ENCODE peak calls at places on chromosomes 2 and 18, in ten cellular contexts. H is A549, C is transverse colon, E is pancreas, P is MM.1S, V is body of pancreas, Y is ovary, W is upper lobe of left lung, D is IMR-90, L is tibial artery. G is an unnamed sample. For H3K4me1, the result is how much of the 10 kb centered on the place peaks cover.

GRCh38 chr2:31049913-31050588 is 88.2 kb downstream of the GALNT14 start:
- DNase-seq in H (no peak), C (no peak), E (no peak), P (no peak), V (no peak), Y (no peak), W (no peak), D (no peak), L (no peak), G (no peak)

GRCh38 chr2:28904295-28904694 is 9.8 kb downstream of the WDR43 start:
- DNase-seq in H (peak), C (no peak), E (no peak), P (no peak), V (no peak), Y (no peak), W (no peak), D (peak), L (no peak), G (no peak)

GRCh38 chr2:57760448-57760847 is 286.2 kb upstream of the VRK2 start:
- DNase-seq in H (no peak), C (no peak), E (no peak), P (no peak), V (no peak), Y (no peak), W (no peak), D (no peak), L (no peak), G (no peak)

GRCh38 chr2:184945824-184946223 is 347.5 kb downstream of the ZNF804A start:
- DNase-seq in H (no peak), C (no peak), E (no peak), P (no peak), V (no peak), Y (no peak), W (no peak), D (no peak), L (no peak), G (no peak)

GRCh38 chr18:48833701-48834394 is 116.9 kb downstream of the SMAD7 start:
- DNase-seq in H (no peak), C (peak), E (no peak), P (peak), V (no peak), Y (peak), W (no peak), D (peak), L (peak), G (no peak)

GRCh38 chr2:71694501-71695234 is 241.3 kb downstream of the DYSF start:
- DNase-seq in H (no peak), C (no peak), E (no peak), P (no peak), V (no peak), Y (no peak), W (no peak), D (no peak), L (peak), G (no peak)

GRCh38 chr2:27857417-27858172 is 32.6 kb downstream of the RBKS start:
- DNase-seq in H (no peak), C (no peak), E (no peak), P (no peak), V (no peak), Y (no peak), W (no peak), D (peak), L (no peak), G (no peak)

GRCh38 chr18:35186491-35187034 is 54.3 kb upstream of the ZNF397 start:
- DNase-seq in H (no peak), C (no peak), E (no peak), P (no peak), V (no peak), Y (no peak), W (no peak), D (no peak), L (no peak), G (no peak)

GRCh38 chr18:3845176-3845575 is 395.2 kb downstream of the TGIF1 start:
- DNase-seq in H (no peak), C (no peak), E (no peak), P (no peak), V (no peak), Y (no peak), W (no peak), D (no peak), L (no peak), G (no peak)

GRCh38 chr2:180033993-180034894 is 27.1 kb upstream of the CWC22 start:
- DNase-seq in H (no peak), C (no peak), E (no peak), P (peak), V (no peak), Y (no peak), W (no peak), D (peak), L (no peak), G (no peak)

GRCh38 chr2:9065901-9066300 is 62.4 kb upstream of the MBOAT2 start:
- DNase-seq in H (no peak), C (no peak), E (no peak), P (no peak), V (no peak), Y (no peak), W (no peak), D (no peak), L (no peak), G (no peak)

GRCh38 chr2:44767691-44768090 is 173.8 kb upstream of the SIX3 start:
- DNase-seq in H (no peak), C (no peak), E (no peak), P (no peak), V (no peak), Y (no peak), W (no peak), D (no peak), L (no peak), G (no peak)

GRCh38 chr2:160868891-160869290 is 291.3 kb upstream of the TANK start:
- DNase-seq in H (no peak), C (no peak), E (no peak), P (no peak), V (no peak), Y (no peak), W (no peak), D (peak), L (no peak), G (no peak)

GRCh38 chr2:61177727-61178549 is 15.9 kb downstream of the C2orf74 start:
- DNase-seq in H (peak), C (peak), E (peak), P (peak), V (peak), Y (no peak), W (peak), D (peak), L (peak), G (peak)

GRCh38 chr2:203462308-203462707 is 72.8 kb downstream of the RAPH1 start:
- DNase-seq in H (no peak), C (no peak), E (no peak), P (no peak), V (no peak), Y (no peak), W (no peak), D (no peak), L (no peak), G (no peak)

GRCh38 chr2:100137318-100137717 is 5.1 kb downstream of the AFF3 start:
- DNase-seq in H (no peak), C (no peak), E (no peak), P (no peak), V (no peak), Y (no peak), W (no peak), D (no peak), L (no peak), G (no peak)

GRCh38 chr18:7272268-7273049 is 41.6 kb downstream of the LRRC30 start:
- DNase-seq in H (peak), C (peak), E (peak), P (peak), V (peak), Y (peak), W (peak), D (peak), L (peak), G (peak)

GRCh38 chr2:14567561-14567960 is 65.0 kb upstream of the LRATD1 start:
- DNase-seq in H (no peak), C (no peak), E (no peak), P (no peak), V (no peak), Y (no peak), W (no peak), D (peak), L (no peak), G (no peak)

GRCh38 chr2:201127570-201127969 is 11.6 kb downstream of the CFLAR start:
- DNase-seq in H (peak), C (no peak), E (no peak), P (peak), V (no peak), Y (no peak), W (no peak), D (peak), L (no peak), G (peak)

GRCh38 chr2:65367517-65367916 is 64.9 kb downstream of the SPRED2 start:
- DNase-seq in H (peak), C (peak), E (no peak), P (no peak), V (no peak), Y (no peak), W (no peak), D (peak), L (no peak), G (no peak)

GRCh38 chr2:172427990-172428840 is 829 bp downstream of the ITGA6 start:
- DNase-seq in H (peak), C (peak), E (peak), P (peak), V (peak), Y (peak), W (peak), D (no peak), L (no peak), G (peak)

GRCh38 chr2:159894145-159894838 is 96.3 kb upstream of the CD302 start:
- DNase-seq in H (no peak), C (no peak), E (no peak), P (no peak), V (no peak), Y (no peak), W (no peak), D (no peak), L (no peak), G (no peak)

GRCh38 chr2:62687644-62688043 is 17.9 kb upstream of the EHBP1 start:
- DNase-seq in H (no peak), C (no peak), E (no peak), P (no peak), V (no peak), Y (no peak), W (no peak), D (no peak), L (no peak), G (no peak)

GRCh38 chr2:234446404-234447076 is 50.3 kb downstream of the ARL4C start:
- DNase-seq in H (no peak), C (peak), E (no peak), P (no peak), V (peak), Y (no peak), W (peak), D (no peak), L (peak), G (peak)

DNA sequence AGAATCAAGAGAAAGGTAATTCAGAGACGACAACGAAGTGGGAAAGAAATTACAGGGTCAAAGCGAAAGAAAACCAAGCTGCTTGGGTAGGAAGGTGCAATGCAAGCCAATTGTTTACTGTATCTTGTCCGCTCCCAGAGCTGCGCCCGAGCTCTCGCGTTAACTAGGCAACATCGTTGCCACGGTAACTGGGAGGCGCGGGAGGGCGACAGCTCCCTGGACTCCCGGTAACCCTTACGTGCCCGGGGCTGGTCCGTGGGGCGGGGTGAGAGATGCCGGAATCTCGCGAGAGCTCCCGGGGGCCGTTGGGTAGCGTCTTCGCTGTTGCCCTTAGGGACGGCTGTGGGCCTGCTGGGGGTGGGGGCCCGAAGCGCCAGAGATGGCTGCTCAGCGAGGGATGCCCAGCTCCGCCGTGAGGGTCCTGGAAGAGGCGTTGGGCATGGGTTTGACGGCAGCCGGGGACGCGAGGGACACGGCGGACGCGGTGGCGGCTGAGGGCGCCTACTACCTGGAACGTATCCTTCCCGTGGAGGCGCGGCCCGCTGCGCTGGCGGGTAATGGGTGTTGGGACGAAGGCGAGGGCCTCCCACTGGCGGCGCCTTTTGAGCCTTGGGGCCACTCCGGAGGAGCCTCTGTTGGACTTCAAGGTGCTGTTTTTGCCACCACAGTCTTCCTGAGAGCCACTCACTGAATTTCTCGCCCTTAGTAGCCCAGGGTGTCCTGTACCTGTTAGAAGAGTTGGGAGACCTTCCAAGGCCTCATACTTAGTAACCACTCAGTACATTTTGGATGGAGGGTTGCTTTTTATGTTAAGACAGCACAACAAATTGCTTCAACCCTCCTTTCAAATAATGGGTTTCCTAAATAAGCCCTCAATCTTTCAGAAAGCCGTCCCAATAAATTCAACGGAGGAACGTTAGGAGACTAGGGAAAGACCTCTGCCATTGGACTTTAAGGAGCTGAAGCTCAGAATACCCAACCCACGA is at the start of gene SPAG16:
- DNase-seq in H (peak), C (peak), E (peak), P (peak), V (peak), Y (peak), W (peak), D (peak), L (peak), G (peak)
- TF ChIP-seq CTCF in H (no peak), C (no peak), E (no peak), P (no peak), V (no peak), Y (peak), W (no peak), D (no peak), L (no peak), G (no peak)

GRCh38 chr2:16664052-16664731 is 1.4 kb downstream of the CYRIA start:
- DNase-seq in H (peak), C (peak), E (peak), P (no peak), V (peak), Y (peak), W (peak), D (peak), L (no peak), G (peak)

GRCh38 chr2:16663121-16663905 is 2.3 kb downstream of the CYRIA start:
- DNase-seq in H (no peak), C (no peak), E (no peak), P (no peak), V (no peak), Y (no peak), W (no peak), D (no peak), L (no peak), G (no peak)

GRCh38 chr2:16664809-16665745 is 557 bp downstream of the CYRIA start:
- DNase-seq in H (no peak), C (no peak), E (no peak), P (no peak), V (no peak), Y (no peak), W (no peak), D (no peak), L (peak), G (peak)

GRCh38 chr2:16666453-16666801 is 793 bp upstream of the CYRIA start:
- DNase-seq in H (no peak), C (no peak), E (no peak), P (no peak), V (no peak), Y (no peak), W (no peak), D (peak), L (no peak), G (peak)

DNA sequence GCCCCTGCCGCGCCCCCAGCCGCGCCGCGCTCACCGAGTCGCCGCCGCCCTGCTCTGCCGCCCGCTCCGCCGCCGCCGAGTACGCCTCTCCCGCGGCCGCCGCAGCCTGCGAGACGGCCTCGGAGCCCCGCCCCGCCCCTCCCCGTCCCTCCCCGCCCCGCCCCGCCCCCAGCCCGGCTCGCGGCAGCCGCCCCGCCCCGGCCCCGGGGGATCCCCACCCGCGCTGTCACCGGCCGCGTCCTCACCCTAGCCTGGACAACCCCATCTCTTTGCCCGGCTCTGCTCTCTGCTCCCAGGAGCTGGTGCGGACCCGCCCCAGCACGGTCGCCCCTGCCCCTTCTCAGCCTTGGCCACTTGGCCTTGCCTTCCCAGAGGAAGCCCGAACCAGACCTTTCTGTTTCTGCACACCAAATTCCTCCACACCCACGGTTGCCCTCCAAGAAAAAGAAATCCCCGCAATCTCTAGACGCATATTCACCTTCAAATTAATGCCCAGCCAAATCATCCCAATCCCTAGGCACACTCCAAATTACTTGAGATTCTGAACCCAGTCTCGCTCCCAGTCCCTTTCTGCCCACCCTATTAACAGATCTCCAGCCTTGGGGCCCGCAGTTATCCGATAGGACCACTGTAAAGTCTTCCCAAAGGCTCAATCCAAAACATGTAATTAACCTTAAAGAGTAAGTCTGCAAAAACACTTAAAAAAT is at the start of gene CYRIA:
- DNase-seq in H (no peak), C (peak), E (peak), P (peak), V (peak), Y (peak), W (peak), D (no peak), L (peak), G (peak)
- H3K4me1 ChIP-seq in H (under half), C (under half), E (under half), P (under half), V (under half), Y (under half), W (under half), D (under half), L (under half), G (under half)

GRCh38 chr2:219486424-219486959 is 12.2 kb upstream of the GMPPA start:
- DNase-seq in H (no peak), C (no peak), E (no peak), P (no peak), V (no peak), Y (no peak), W (no peak), D (no peak), L (no peak), G (no peak)

GRCh38 chr2:219482674-219483405 is 15.9 kb upstream of the GMPPA start:
- DNase-seq in H (no peak), C (no peak), E (no peak), P (no peak), V (no peak), Y (no peak), W (no peak), D (no peak), L (no peak), G (peak)

GRCh38 chr2:219485201-219485580 is 13.5 kb upstream of the GMPPA start:
- DNase-seq in H (no peak), C (no peak), E (no peak), P (no peak), V (no peak), Y (no peak), W (no peak), D (no peak), L (no peak), G (no peak)

GRCh38 chr2:219483451-219484342 is 15.0 kb upstream of the GMPPA start:
- DNase-seq in H (no peak), C (no peak), E (no peak), P (no peak), V (no peak), Y (no peak), W (peak), D (no peak), L (no peak), G (no peak)

DNA sequence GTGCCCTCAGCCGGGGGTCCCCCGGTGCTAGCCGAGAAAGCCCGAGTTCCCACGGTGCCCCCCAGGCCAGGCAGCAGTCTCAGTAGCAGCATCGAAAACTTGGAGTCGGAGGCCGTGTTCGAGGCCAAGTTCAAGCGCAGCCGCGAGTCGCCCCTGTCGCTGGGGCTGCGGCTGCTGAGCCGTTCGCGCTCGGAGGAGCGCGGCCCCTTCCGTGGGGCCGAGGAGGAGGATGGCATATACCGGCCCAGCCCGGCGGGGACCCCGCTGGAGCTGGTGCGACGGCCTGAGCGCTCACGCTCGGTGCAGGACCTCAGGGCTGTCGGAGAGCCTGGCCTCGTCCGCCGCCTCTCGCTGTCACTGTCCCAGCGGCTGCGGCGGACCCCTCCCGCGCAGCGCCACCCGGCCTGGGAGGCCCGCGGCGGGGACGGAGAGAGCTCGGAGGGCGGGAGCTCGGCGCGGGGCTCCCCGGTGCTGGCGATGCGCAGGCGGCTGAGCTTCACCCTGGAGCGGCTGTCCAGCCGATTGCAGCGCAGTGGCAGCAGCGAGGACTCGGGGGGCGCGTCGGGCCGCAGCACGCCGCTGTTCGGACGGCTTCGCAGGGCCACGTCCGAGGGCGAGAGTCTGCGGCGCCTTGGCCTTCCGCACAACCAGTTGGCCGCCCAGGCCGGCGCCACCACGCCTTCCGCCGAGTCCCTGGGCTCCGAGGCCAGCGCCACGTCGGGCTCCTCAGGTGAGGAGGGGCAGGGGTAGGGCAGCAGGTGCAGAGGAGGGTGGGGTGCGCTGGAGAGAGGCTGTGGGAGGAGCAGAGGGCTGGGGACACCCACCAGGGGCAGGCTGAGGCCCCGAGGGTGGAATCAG is 14.1 kb upstream of the GMPPA start:
- DNase-seq in H (no peak), C (no peak), E (no peak), P (no peak), V (no peak), Y (no peak), W (peak), D (no peak), L (no peak), G (no peak)
- H3K27ac ChIP-seq in H (no peak), C (peak), E (no peak), P (no peak), V (no peak), Y (no peak), W (no peak), D (no peak), L (peak), G (no peak)

DNA sequence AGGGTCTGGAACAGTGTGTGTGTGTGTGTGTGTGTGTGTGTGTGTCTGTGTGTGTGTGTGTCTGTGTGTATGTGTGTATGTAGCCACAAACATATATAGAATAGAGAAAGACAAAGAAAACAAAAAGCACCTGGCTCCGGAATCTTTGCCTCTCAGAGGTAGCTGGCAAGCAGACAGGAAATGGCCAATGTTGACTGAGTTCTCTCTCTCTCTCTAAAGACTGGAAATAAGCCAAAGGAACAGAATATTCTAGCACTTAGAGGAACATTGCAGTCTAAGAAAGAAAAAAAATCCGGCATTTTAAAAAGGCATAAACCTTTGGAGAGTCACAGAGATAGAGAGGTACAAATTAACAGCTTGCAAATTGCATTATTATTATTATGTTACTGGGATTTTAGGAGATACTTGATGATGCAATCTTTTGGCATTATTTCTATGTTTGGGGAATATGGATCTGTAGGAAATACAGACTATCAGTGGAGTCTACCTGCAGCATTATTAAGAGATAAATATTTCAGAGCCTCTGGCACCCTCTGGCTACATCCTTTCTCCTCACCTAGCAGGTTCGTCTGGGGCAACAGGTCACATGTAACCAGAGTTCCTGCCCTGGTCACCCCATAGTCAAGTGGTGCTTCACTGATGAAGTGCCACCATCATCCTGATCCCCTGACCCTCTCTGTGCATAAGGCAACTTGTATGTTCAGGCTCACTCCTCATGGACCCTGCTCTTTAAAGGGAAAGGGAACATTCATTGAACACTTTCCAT is 318.9 kb upstream of the ACVR2A start:
- DNase-seq in H (no peak), C (no peak), E (peak), P (peak), V (peak), Y (no peak), W (no peak), D (no peak), L (no peak), G (no peak)
- TF ChIP-seq CTCF in H (no peak), C (no peak), E (no peak), P (no peak), V (peak), Y (no peak), W (no peak), D (no peak), L (no peak), G (no peak)

G was measured in psoas muscle.